ENCODE peak calls at places on chromosomes 12 and 14, in five cellular contexts. L, N, W, M and Y are unnamed samples.
A peak's percentile ranks its signal among the peaks of the same experiment; 100 is the strongest.

GRCh38 chr12:118144499-118144898 is 8.6 kb downstream of the PEBP1 start:
- DNase-seq in N (peak; percentile 73), M (no peak), L (no peak), W (no peak), Y (no peak)

GRCh38 chr14:88323520-88324199 is 591 bp upstream of the KCNK10 start:
- DNase-seq in N (no peak), M (no peak), L (peak; percentile 54), W (peak; percentile 89), Y (peak; percentile 39)

GRCh38 chr12:117119592-117120198 is 20.5 kb upstream of the TESC start:
- DNase-seq in L (peak; percentile 29), N (no peak), M (no peak), W (peak; percentile 89), Y (no peak)

GRCh38 chr12:127903146-127903545 is 363.8 kb upstream of the TMEM132C start:
- DNase-seq in W (no peak), L (no peak), M (no peak), N (no peak), Y (no peak)

GRCh38 chr14:33884916-33885315 is 66.0 kb downstream of the EGLN3 start:
- DNase-seq in W (no peak), L (no peak), M (no peak), N (no peak), Y (no peak)

GRCh38 chr14:92408186-92408585 is 85.2 kb downstream of the SLC24A4 start:
- DNase-seq in L (peak; percentile 99), N (no peak), M (no peak), W (peak; percentile 98), Y (no peak)

GRCh38 chr12:120474092-120474960 is 4.8 kb upstream of the SRSF9 start:
- DNase-seq in N (no peak), W (peak; percentile 37), L (no peak), M (no peak), Y (no peak)

GRCh38 chr12:103756443-103756842 is 84.6 kb downstream of the NT5DC3 start:
- DNase-seq in M (no peak), W (no peak), L (no peak), N (no peak), Y (no peak)

GRCh38 chr14:65096323-65097089 is 5.8 kb downstream of the MAX start:
- DNase-seq in L (no peak), N (no peak), M (no peak), W (no peak), Y (no peak)

GRCh38 chr12:126706300-126706699 is 1560.7 kb upstream of the TMEM132C start:
- DNase-seq in W (no peak), M (no peak), L (no peak), N (no peak), Y (no peak)

GRCh38 chr14:52950410-52950897 is 396 bp downstream of the FERMT2 start:
- DNase-seq in M (no peak), W (peak; percentile 69), N (no peak), L (peak; percentile 26), Y (no peak)

GRCh38 chr12:121797937-121798801 is 4.7 kb upstream of the RHOF start:
- DNase-seq in N (no peak), L (peak; percentile 81), W (peak; percentile 99), M (no peak), Y (no peak)

GRCh38 chr12:51751657-51752056 is 96.9 kb downstream of the FIGNL2 start:
- DNase-seq in M (no peak), N (no peak), W (no peak), L (no peak), Y (no peak)

GRCh38 chr12:132824053-132824452 is 4.6 kb downstream of the GOLGA3 start:
- DNase-seq in N (no peak), M (no peak), W (no peak), L (no peak), Y (no peak)

GRCh38 chr12:76634074-76634570 is 74.6 kb upstream of the OSBPL8 start:
- DNase-seq in M (no peak), N (no peak), L (no peak), W (no peak), Y (no peak)

GRCh38 chr12:15122349-15122748 is 98.9 kb downstream of the RERG start:
- DNase-seq in W (peak; percentile 29), M (no peak), L (no peak), N (no peak), Y (no peak)

GRCh38 chr14:97485172-97485571 is 688.0 kb downstream of the VRK1 start:
- DNase-seq in M (no peak), W (no peak), N (no peak), L (no peak), Y (no peak)

GRCh38 chr12:118206107-118206412 is 70.1 kb downstream of the PEBP1 start:
- DNase-seq in M (no peak), W (no peak), N (no peak), L (no peak), Y (no peak)

GRCh38 chr14:76717508-76717907 is 43.8 kb upstream of the VASH1 start:
- DNase-seq in W (no peak), N (peak; percentile 65), M (no peak), L (no peak), Y (no peak)

GRCh38 chr12:94872671-94873367 is 130.7 kb downstream of the NDUFA12 start:
- DNase-seq in M (no peak), W (peak; percentile 45), N (no peak), L (no peak), Y (no peak)

GRCh38 chr12:123131879-123132402 is 18.9 kb downstream of the PITPNM2 start:
- DNase-seq in L (peak; percentile 89), N (no peak), M (no peak), W (peak; percentile 99), Y (no peak)

GRCh38 chr12:21647179-21647578 is 10.5 kb downstream of the LDHB start:
- DNase-seq in N (no peak), W (no peak), L (no peak), M (no peak), Y (no peak)

GRCh38 chr14:88470542-88471440 is 84.0 kb downstream of the PTPN21 start:
- DNase-seq in M (no peak), N (no peak), W (peak; percentile 53), L (no peak), Y (no peak)

GRCh38 chr12:82470906-82471512 is 112.7 kb downstream of the METTL25 start:
- DNase-seq in W (peak; percentile 9), N (no peak), M (no peak), L (no peak), Y (no peak)

GRCh38 chr14:104250175-104250574 is 111.8 kb downstream of the KIF26A start:
- DNase-seq in N (no peak), W (no peak), M (no peak), L (no peak), Y (no peak)

GRCh38 chr14:65100905-65101541 is 1.3 kb downstream of the MAX start:
- DNase-seq in N (no peak), M (no peak), W (no peak), L (no peak), Y (no peak)

GRCh38 chr12:3480744-3481143 is 10.3 kb upstream of the PRMT8 start:
- DNase-seq in L (no peak), W (peak; percentile 16), M (no peak), N (no peak), Y (no peak)

GRCh38 chr14:99964979-99965378 is 100.2 kb upstream of the EVL start:
- DNase-seq in N (peak; percentile 47), W (no peak), M (no peak), L (no peak), Y (no peak)

GRCh38 chr14:37864861-37865718 is 269.7 kb downstream of the TTC6 start:
- DNase-seq in M (no peak), N (no peak), W (peak; percentile 93), L (no peak), Y (no peak)

GRCh38 chr12:12181516-12181915 is 85.3 kb downstream of the LRP6 start:
- DNase-seq in W (no peak), N (no peak), M (no peak), L (no peak), Y (no peak)

GRCh38 chr12:114627393-114627792 is 56.6 kb downstream of the TBX3 start:
- DNase-seq in W (no peak), M (no peak), L (no peak), N (no peak), Y (no peak)

GRCh38 chr14:22668417-22668816 is 24.3 kb upstream of the OR6J1 start:
- DNase-seq in L (no peak), N (no peak), M (no peak), W (no peak), Y (no peak)

GRCh38 chr14:94936411-94936892 is 166.5 kb upstream of the GSC start:
- DNase-seq in L (peak; percentile 50), M (no peak), N (no peak), W (peak; percentile 93), Y (peak; percentile 89)

GRCh38 chr12:122527478-122527944 is 462 bp downstream of the KNTC1 start:
- DNase-seq in L (no peak), W (peak; percentile 65), N (no peak), M (no peak), Y (no peak)

GRCh38 chr14:100586153-100586519 is 1.1 kb downstream of the BEGAIN start:
- DNase-seq in L (no peak), W (no peak), M (no peak), N (no peak), Y (no peak)

GRCh38 chr14:72594099-72594901 is 299.6 kb downstream of the DPF3 start:
- DNase-seq in L (no peak), M (no peak), W (no peak), N (no peak), Y (no peak)

GRCh38 chr12:121530600-121531355 is 50.0 kb downstream of the KDM2B start:
- DNase-seq in W (peak; percentile 44), N (no peak), M (peak; percentile 16), L (no peak), Y (no peak)

GRCh38 chr12:108483213-108483920 is 31.7 kb upstream of the FICD start:
- DNase-seq in M (no peak), W (no peak), N (no peak), L (no peak), Y (no peak)

GRCh38 chr12:58009355-58009754 is 68.0 kb downstream of the ATP23 start:
- DNase-seq in M (no peak), L (no peak), N (no peak), W (no peak), Y (no peak)

GRCh38 chr12:18383203-18383602 is 121.9 kb downstream of the PIK3C2G start:
- DNase-seq in W (no peak), L (no peak), N (no peak), M (no peak), Y (no peak)